ENCODE peak calls at places on chromosomes 1 and 21, in four cellular contexts. D is CD8-positive, alpha-beta T cell; K is heart right ventricle; A is neural progenitor cell. R is an unnamed sample.

GRCh38 chr1:34162852-34163766 is 1.9 kb downstream of the CSMD2 start:
- DNase-seq in D (no peak), K (peak; percentile 50), A (peak; percentile 90), R (peak; percentile 87)

GRCh38 chr1:179077396-179077795 is 4.5 kb upstream of the TOR3A start:
- DNase-seq in D (no peak), K (no peak), A (no peak), R (no peak)

GRCh38 chr1:234778215-234779159 is 168.5 kb upstream of the IRF2BP2 start:
- DNase-seq in D (no peak), K (no peak), A (peak; percentile 30), R (no peak)

GRCh38 chr1:11654571-11655262 is at the start of gene FBXO44:
- DNase-seq in D (peak; percentile 60), K (peak; percentile 61), A (peak; percentile 83), R (no peak)

GRCh38 chr1:62782197-62782886 is 1.6 kb upstream of the ATG4C start:
- DNase-seq in D (no peak), K (no peak), A (no peak), R (no peak)

GRCh38 chr1:158035976-158036583 is 42.6 kb downstream of the KIRREL1 start:
- DNase-seq in D (no peak), K (no peak), A (peak; percentile 60), R (no peak)

GRCh38 chr1:46171872-46172271 is 3.0 kb upstream of the TSPAN1 start:
- DNase-seq in D (no peak), K (no peak), A (no peak), R (no peak)

GRCh38 chr1:240524356-240525071 is 87.4 kb downstream of the GREM2 start:
- DNase-seq in D (no peak), K (no peak), A (no peak), R (no peak)

GRCh38 chr1:90371106-90371813 is 345.8 kb downstream of the BARHL2 start:
- DNase-seq in D (no peak), K (no peak), A (no peak), R (no peak)

GRCh38 chr21:42239973-42240372 is 21.0 kb downstream of the ABCG1 start:
- DNase-seq in D (no peak), K (no peak), A (no peak), R (no peak)

GRCh38 chr1:2172012-2172411 is 22.6 kb downstream of the FAAP20 start:
- DNase-seq in D (no peak), K (no peak), A (no peak), R (peak; percentile 51)

GRCh38 chr1:22557341-22557950 is 5.8 kb upstream of the EPHA8 start:
- DNase-seq in D (no peak), K (no peak), A (no peak), R (no peak)

GRCh38 chr1:192668434-192668983 is 32.6 kb downstream of the RGS13 start:
- DNase-seq in D (no peak), K (no peak), A (peak; percentile 54), R (no peak)

GRCh38 chr1:193960499-193960898 is 774.1 kb upstream of the B3GALT2 start:
- DNase-seq in D (no peak), K (no peak), A (no peak), R (no peak)

GRCh38 chr1:201763439-201764140 is 65.4 kb upstream of the IPO9 start:
- DNase-seq in D (no peak), K (no peak), A (peak; percentile 66), R (no peak)

GRCh38 chr1:15702722-15703550 is 18.8 kb downstream of the PLEKHM2 start:
- DNase-seq in D (no peak), K (no peak), A (no peak), R (no peak)

GRCh38 chr1:220881918-220882891 is 3.0 kb downstream of the HLX start:
- DNase-seq in D (no peak), K (peak; percentile 47), A (peak; percentile 80), R (peak; percentile 70)

GRCh38 chr1:147242449-147243227 is at the start of gene CHD1L:
- DNase-seq in D (peak; percentile 93), K (peak; percentile 96), A (peak; percentile 97), R (peak; percentile 98)

GRCh38 chr1:93681549-93682412 is at the start of gene BCAR3:
- DNase-seq in D (no peak), K (peak; percentile 82), A (peak; percentile 86), R (peak; percentile 93)

GRCh38 chr1:24193046-24193445 is 6.0 kb upstream of the IFNLR1 start:
- DNase-seq in D (no peak), K (no peak), A (no peak), R (no peak)

DNA sequence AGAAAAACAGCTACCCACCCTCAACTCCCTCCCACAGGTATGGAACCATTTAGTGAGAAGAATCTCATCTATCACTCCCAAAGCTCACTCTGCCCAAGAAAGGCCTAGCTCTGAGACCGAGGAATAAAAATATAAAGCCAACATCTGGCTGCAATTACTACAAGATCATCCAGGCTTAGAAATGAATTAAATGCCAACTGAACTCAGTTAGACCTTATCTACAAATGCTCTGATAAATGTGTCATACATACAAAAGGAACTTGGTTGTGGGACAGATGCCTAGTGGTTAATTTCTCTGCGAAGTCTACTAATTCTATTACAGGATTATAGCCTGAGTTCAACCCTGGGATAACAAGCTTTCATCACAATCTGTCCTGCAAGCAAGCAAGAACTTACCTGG is 6.7 kb downstream of the ADIPOR1 start:
- DNase-seq in D (no peak), K (no peak), A (no peak), R (no peak)
- H3K27ac ChIP-seq in D (no peak overlapping the region), K (no peak overlapping the region), A (no peak overlapping the region), R (no peak overlapping the region)

DNA sequence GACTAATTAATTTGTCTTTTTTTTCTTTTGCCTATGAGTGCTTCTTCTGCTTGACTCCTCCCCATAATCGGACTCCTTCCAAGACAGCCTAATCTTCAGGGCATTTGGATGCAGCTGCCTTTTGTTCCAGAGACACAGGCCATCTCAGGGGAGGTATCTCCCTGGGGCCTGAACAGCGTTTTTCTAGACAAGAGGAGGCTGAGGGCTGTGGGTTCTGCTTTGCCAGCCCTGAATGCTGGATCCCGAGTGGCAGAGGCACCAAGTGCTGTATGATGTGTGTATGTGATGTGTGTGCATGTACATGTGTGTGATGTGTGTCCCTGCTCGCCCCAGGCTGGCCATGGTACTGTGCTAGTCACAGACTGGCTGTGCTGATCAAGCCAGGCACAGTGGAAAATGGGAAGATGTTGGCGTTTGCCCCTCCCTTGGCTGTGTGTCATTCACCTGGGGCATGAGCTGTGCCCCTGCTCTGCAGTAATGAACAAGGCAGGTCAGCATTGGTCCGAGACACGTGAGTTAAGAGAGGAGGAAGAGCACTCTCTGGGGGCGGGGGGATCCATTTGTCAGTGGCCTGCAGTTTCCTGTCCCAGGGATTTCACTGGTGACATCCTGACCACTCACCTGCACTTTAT is 77.2 kb downstream of the ADARB1 start:
- DNase-seq in D (no peak), K (no peak), A (peak; percentile 62), R (no peak)
- H3K27ac ChIP-seq in D (peak overlapping the region; percentile 11), K (no peak overlapping the region), A (no peak overlapping the region), R (no peak overlapping the region)

GRCh38 chr1:207840380-207840779 is 70.5 kb downstream of the CD34 start:
- DNase-seq in D (no peak), K (no peak), A (no peak), R (no peak)
- H3K27ac ChIP-seq in D (no peak overlapping the region), K (no peak overlapping the region), A (no peak overlapping the region), R (no peak overlapping the region)

GRCh38 chr1:153614906-153615305 is 1.2 kb downstream of the S100A14 start:
- DNase-seq in D (no peak), K (no peak), A (no peak), R (no peak)
- H3K27ac ChIP-seq in D (no peak overlapping the region), K (no peak overlapping the region), A (no peak overlapping the region), R (no peak overlapping the region)

GRCh38 chr1:32464716-32465540 is at the start of gene ZBTB8B:
- DNase-seq in D (no peak), K (peak; percentile 72), A (peak; percentile 98), R (peak; percentile 93)
- H3K27ac ChIP-seq in D (no peak within 1 kb of the TSS), K (no peak within 1 kb of the TSS), A (no peak within 1 kb of the TSS), R (no peak within 1 kb of the TSS)

DNA sequence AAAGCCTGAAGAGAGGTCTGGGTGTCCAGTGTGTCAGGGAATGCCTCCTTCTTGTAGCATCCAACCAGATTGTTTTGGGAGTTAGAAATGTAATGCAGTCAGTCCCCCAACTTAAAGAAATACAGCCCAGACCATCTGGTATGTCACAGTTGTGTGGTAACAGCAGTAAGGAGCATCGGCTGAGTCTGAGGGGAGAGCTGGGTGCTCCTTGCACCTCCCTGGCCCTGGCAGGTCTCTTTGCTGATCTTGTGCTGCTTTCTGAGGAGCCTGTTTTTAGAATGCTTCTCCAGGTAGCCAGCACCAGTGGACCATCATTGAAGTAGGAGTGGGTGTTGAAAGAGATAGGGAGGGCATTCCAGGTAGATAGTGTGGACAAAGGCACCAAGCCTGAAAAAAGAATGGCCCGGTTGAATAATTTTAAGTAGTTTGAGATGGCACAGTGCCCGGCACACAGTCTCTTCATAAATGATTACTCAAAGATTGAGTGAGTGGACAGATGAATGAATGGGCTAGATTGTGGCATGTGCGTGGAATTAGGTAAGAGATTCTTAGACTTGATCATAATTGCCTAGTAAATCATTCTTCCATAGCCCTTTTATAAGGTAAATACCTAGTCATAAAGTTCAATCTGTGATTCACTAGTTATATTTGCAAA is 46.5 kb downstream of the LAMC1 start:
- DNase-seq in D (no peak), K (no peak), A (no peak), R (no peak)
- H3K27ac ChIP-seq in D (no peak overlapping the region), K (no peak overlapping the region), A (no peak overlapping the region), R (peak overlapping the region; percentile 7)